ENCODE peak calls at places on chromosomes 16 and 17, in four cellular contexts. One of them, this sample, is unnamed.

GRCh38 chr16:89445166-89445565 is 45.2 kb downstream of the ANKRD11 start:
- DNase-seq in uterus: no peak
- DNase-seq in tibial nerve: no peak
- DNase-seq in iPS DF 6.9: no peak
- DNase-seq in this sample: no peak

GRCh38 chr16:3355589-3355988 is at the start of gene OR2C1:
- DNase-seq in uterus: no peak
- DNase-seq in tibial nerve: no peak
- DNase-seq in iPS DF 6.9: no peak
- DNase-seq in this sample: no peak

GRCh38 chr16:53220585-53220984 is 165.8 kb downstream of the CHD9 start:
- DNase-seq in uterus: no peak
- DNase-seq in tibial nerve: no peak
- DNase-seq in iPS DF 6.9: no peak
- DNase-seq in this sample: no peak

GRCh38 chr17:36813957-36814356 is 123.3 kb upstream of the LHX1 start:
- DNase-seq in tibial nerve: no peak
- DNase-seq in iPS DF 6.9: no peak
- DNase-seq in uterus: no peak
- DNase-seq in this sample: no peak

GRCh38 chr17:46814446-46814845 is 4.0 kb downstream of the WNT3 start:
- DNase-seq in tibial nerve: no peak
- DNase-seq in uterus: no peak
- DNase-seq in iPS DF 6.9: no peak
- DNase-seq in this sample: no peak

GRCh38 chr16:64356267-64356666 is 765.6 kb downstream of the CDH11 start:
- DNase-seq in uterus: no peak
- DNase-seq in iPS DF 6.9: no peak
- DNase-seq in tibial nerve: no peak
- DNase-seq in this sample: no peak

GRCh38 chr16:1443403-1443973 is 868 bp downstream of the CCDC154 start:
- DNase-seq in tibial nerve: no peak
- DNase-seq in uterus: no peak
- DNase-seq in iPS DF 6.9: no peak
- DNase-seq in this sample: no peak

GRCh38 chr16:70735141-70735979 is 49.5 kb upstream of the MTSS2 start:
- DNase-seq in uterus: peak; percentile 76
- DNase-seq in tibial nerve: no peak
- DNase-seq in iPS DF 6.9: no peak
- DNase-seq in this sample: no peak

GRCh38 chr16:842061-842476 is 41.5 kb upstream of the GNG13 start:
- DNase-seq in uterus: no peak
- DNase-seq in tibial nerve: no peak
- DNase-seq in iPS DF 6.9: no peak
- DNase-seq in this sample: no peak

GRCh38 chr16:17287401-17287800 is 183.4 kb downstream of the XYLT1 start:
- DNase-seq in uterus: no peak
- DNase-seq in tibial nerve: no peak
- DNase-seq in iPS DF 6.9: no peak
- DNase-seq in this sample: no peak

GRCh38 chr17:78423961-78424747 is 45.7 kb downstream of the PGS1 start:
- DNase-seq in iPS DF 6.9: no peak
- DNase-seq in uterus: no peak
- DNase-seq in tibial nerve: no peak
- DNase-seq in this sample: no peak

GRCh38 chr17:40499551-40500189 is 1.8 kb downstream of the TNS4 start:
- DNase-seq in tibial nerve: peak; percentile 76
- DNase-seq in uterus: peak; percentile 90
- DNase-seq in iPS DF 6.9: no peak
- DNase-seq in this sample: no peak

GRCh38 chr17:67376509-67376891 is 581 bp upstream of the PITPNC1 start:
- DNase-seq in iPS DF 6.9: no peak
- DNase-seq in tibial nerve: no peak
- DNase-seq in uterus: no peak
- DNase-seq in this sample: no peak

GRCh38 chr16:81429045-81429521 is 15.5 kb upstream of the CMIP start:
- DNase-seq in uterus: no peak
- DNase-seq in iPS DF 6.9: no peak
- DNase-seq in tibial nerve: no peak
- DNase-seq in this sample: no peak

GRCh38 chr16:87435399-87436224 is 43.5 kb downstream of the MAP1LC3B start:
- DNase-seq in iPS DF 6.9: no peak
- DNase-seq in uterus: no peak
- DNase-seq in tibial nerve: no peak
- DNase-seq in this sample: no peak

GRCh38 chr17:50954641-50955121 is 88.5 kb upstream of the TOB1 start:
- DNase-seq in iPS DF 6.9: no peak
- DNase-seq in tibial nerve: no peak
- DNase-seq in uterus: no peak
- DNase-seq in this sample: no peak

GRCh38 chr16:73885319-73885718 is 411.3 kb upstream of the PSMD7 start:
- DNase-seq in tibial nerve: no peak
- DNase-seq in iPS DF 6.9: no peak
- DNase-seq in uterus: no peak
- DNase-seq in this sample: no peak

GRCh38 chr17:57422574-57423164 is 166.3 kb downstream of the MSI2 start:
- DNase-seq in tibial nerve: no peak
- DNase-seq in iPS DF 6.9: no peak
- DNase-seq in uterus: no peak
- DNase-seq in this sample: no peak

GRCh38 chr16:85072947-85073346 is 39.3 kb downstream of the CIBAR2 start:
- DNase-seq in iPS DF 6.9: no peak
- DNase-seq in tibial nerve: no peak
- DNase-seq in uterus: peak; percentile 31
- DNase-seq in this sample: no peak

GRCh38 chr17:3946711-3947235 is 17.5 kb downstream of the ATP2A3 start:
- DNase-seq in iPS DF 6.9: no peak
- DNase-seq in uterus: no peak
- DNase-seq in tibial nerve: no peak
- DNase-seq in this sample: no peak

GRCh38 chr17:29577009-29577777 is 8.7 kb downstream of the TP53I13 start:
- DNase-seq in uterus: no peak
- DNase-seq in iPS DF 6.9: no peak
- DNase-seq in tibial nerve: no peak
- DNase-seq in this sample: no peak

GRCh38 chr16:89448656-89449055 is 41.7 kb downstream of the ANKRD11 start:
- DNase-seq in iPS DF 6.9: no peak
- DNase-seq in uterus: no peak
- DNase-seq in tibial nerve: no peak
- DNase-seq in this sample: no peak

GRCh38 chr16:19137621-19138128 is 23.9 kb downstream of the ITPRIPL2 start:
- DNase-seq in iPS DF 6.9: no peak
- DNase-seq in uterus: no peak
- DNase-seq in tibial nerve: no peak
- DNase-seq in this sample: no peak

GRCh38 chr16:86580798-86581185 is 2.4 kb downstream of the FOXL1 start:
- DNase-seq in tibial nerve: no peak
- DNase-seq in iPS DF 6.9: no peak
- DNase-seq in uterus: no peak
- DNase-seq in this sample: no peak

GRCh38 chr16:28974007-28974436 is 556 bp upstream of the SPNS1 start:
- DNase-seq in uterus: peak; percentile 64
- DNase-seq in iPS DF 6.9: no peak
- DNase-seq in tibial nerve: no peak
- DNase-seq in this sample: peak; percentile 57

GRCh38 chr17:19709841-19710240 is 6.5 kb downstream of the SLC47A2 start:
- DNase-seq in iPS DF 6.9: no peak
- DNase-seq in tibial nerve: no peak
- DNase-seq in uterus: no peak
- DNase-seq in this sample: no peak

GRCh38 chr16:72092832-72093447 is 480 bp downstream of the TXNL4B start:
- DNase-seq in iPS DF 6.9: no peak
- DNase-seq in tibial nerve: no peak
- DNase-seq in uterus: no peak
- DNase-seq in this sample: peak; percentile 25

GRCh38 chr16:70808371-70808770 is 7.4 kb upstream of the VAC14 start:
- DNase-seq in iPS DF 6.9: no peak
- DNase-seq in uterus: no peak
- DNase-seq in tibial nerve: no peak
- DNase-seq in this sample: no peak

GRCh38 chr16:70684146-70685060 is 1.4 kb downstream of the MTSS2 start:
- DNase-seq in uterus: no peak
- DNase-seq in iPS DF 6.9: no peak
- DNase-seq in tibial nerve: no peak
- DNase-seq in this sample: no peak

GRCh38 chr17:39804839-39805238 is 59.3 kb downstream of the IKZF3 start:
- DNase-seq in uterus: no peak
- DNase-seq in iPS DF 6.9: no peak
- DNase-seq in tibial nerve: no peak
- DNase-seq in this sample: no peak

GRCh38 chr17:76370261-76370993 is 14.0 kb upstream of the SPHK1 start:
- DNase-seq in uterus: peak; percentile 85
- DNase-seq in iPS DF 6.9: no peak
- DNase-seq in tibial nerve: no peak
- DNase-seq in this sample: no peak

GRCh38 chr17:75822119-75822799 is 21.9 kb downstream of the UNC13D start:
- DNase-seq in uterus: peak; percentile 57
- DNase-seq in tibial nerve: no peak
- DNase-seq in iPS DF 6.9: no peak
- DNase-seq in this sample: no peak

GRCh38 chr16:10033561-10033960 is 148.7 kb downstream of the GRIN2A start:
- DNase-seq in iPS DF 6.9: no peak
- DNase-seq in tibial nerve: no peak
- DNase-seq in uterus: no peak
- DNase-seq in this sample: no peak

GRCh38 chr16:57123216-57123968 is 31.0 kb downstream of the CPNE2 start:
- DNase-seq in tibial nerve: no peak
- DNase-seq in iPS DF 6.9: no peak
- DNase-seq in uterus: no peak
- DNase-seq in this sample: no peak

DNA sequence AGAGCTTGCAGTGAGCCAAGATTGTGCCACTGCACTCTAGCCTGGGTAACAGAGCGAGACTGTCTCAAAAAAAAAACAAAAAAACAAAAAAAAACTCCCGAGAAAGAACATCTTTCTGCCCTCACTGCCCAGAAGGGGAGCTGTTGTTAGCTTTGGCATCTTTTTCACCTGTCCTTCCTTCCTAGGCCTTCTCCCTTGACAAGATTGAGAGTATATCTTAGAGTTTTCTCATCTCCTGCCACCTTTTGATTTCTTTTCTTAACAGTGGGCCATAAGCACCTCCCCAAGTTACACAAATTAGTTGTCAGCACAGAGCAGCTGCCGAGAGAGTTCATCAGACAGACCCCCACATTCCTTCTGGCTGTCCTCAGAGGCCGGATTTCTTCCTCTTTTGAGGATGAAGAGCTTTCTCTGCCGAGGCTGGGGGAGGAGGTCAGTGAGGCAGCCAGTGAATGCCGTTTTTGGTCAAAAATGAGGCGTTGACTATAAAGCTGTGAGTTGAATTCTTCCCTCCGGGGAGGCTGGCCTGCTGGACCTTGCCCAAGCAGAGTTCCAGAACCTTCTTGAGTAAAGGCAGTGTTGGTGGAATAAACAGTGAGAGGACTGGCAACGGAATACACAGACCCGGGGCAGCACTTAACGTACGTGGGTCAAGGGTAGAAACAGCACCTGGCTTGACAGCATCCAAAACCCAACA is 127.0 kb downstream of the ABCC6 start:
- DNase-seq in iPS DF 6.9: no peak
- DNase-seq in tibial nerve: no peak
- DNase-seq in uterus: peak; percentile 84
- DNase-seq in this sample: no peak
- H3K36me3 ChIP-seq in iPS DF 6.9: peaks cover 3% of the 10 kb centered on the region
- H3K36me3 ChIP-seq in tibial nerve: no peaks in the 10 kb centered on the region
- H3K36me3 ChIP-seq in uterus: no peaks in the 10 kb centered on the region
- H3K36me3 ChIP-seq in this sample: peaks cover 73% of the 10 kb centered on the region

DNA sequence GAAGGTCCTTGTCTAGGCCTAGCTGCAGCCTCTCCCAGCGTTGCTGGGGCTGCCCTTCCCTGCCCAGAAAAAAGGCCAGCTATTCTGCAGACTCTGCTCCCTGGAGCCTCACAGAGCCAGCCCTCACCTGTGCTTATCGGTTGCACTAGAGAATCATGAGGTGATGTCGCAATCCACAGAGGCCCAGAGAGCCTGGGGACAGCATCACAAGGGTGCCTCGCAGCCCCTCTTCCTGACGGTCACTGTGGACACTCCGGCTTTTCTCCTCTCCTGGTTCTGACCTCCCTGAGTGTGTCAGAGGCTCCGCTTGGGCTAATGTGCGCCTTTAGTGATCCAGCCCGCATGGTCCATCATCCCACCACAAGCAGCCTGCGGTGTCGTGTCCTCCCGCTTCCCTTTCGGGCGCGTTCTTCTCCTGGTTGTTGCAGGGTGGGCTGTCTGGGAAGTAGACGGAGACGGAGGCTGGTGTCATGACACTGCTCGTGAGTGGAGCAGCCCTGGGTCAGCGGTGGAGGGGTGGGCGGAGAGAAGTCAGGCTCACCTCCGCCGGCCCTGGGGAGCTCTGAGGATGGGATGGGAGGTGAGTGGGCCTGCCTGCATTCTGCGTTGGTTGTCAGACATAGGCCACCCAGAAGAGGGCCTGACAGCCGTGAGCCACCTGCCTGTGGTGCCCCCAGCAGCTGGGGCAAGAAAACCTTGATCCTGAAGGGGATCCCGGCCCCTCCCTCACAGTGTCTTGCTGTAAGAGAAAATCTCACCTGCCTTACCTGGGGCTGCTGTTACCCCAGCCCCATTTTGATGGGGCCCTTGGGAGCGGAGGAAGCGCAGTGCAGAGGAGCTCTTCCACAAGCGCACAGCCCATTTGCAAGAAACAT is 165.9 kb upstream of the CHMP6 start:
- DNase-seq in tibial nerve: no peak
- DNase-seq in iPS DF 6.9: no peak
- DNase-seq in uterus: no peak
- DNase-seq in this sample: no peak
- H3K27ac ChIP-seq in tibial nerve: no peak overlapping the region
- H3K27ac ChIP-seq in iPS DF 6.9: no peak overlapping the region
- H3K27ac ChIP-seq in uterus: no peak overlapping the region
- H3K27ac ChIP-seq in this sample: no peak overlapping the region

DNA sequence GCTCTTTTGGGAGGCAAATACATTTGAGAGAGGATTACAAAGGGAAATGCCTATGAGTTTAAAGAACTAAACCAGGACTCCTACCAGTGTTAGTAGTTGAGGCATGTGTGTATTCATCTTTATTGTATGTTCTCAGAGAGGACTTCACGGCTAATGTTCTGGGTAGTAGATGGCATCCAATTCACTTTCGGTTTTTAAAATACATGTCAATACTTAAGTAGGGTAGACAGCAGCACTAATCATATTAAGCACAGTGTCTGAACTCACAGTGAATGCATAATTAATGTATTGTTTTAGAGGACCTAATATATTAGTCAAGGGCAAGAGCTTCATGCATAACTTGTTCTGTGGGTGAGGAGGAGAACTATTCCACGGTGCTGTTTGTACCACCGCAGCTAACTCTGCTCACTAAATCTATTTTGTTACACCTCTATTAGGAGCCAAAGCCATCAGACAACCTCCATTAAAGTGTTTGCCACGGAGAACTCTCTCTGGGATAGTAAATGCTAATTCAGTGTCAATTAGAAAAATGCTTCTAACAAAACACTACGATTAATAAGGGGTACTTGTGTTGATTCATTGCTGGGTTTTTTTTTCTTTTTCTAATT is 56.3 kb downstream of the COX10 start:
- DNase-seq in iPS DF 6.9: no peak
- DNase-seq in uterus: no peak
- DNase-seq in tibial nerve: no peak
- DNase-seq in this sample: no peak
- H3K36me3 ChIP-seq in iPS DF 6.9: no peaks in the 10 kb centered on the region
- H3K36me3 ChIP-seq in uterus: no peaks in the 10 kb centered on the region
- H3K36me3 ChIP-seq in tibial nerve: no peaks in the 10 kb centered on the region
- H3K36me3 ChIP-seq in this sample: no peaks in the 10 kb centered on the region

GRCh38 chr17:61326330-61326729 is 73.3 kb upstream of the TBX2 start:
- DNase-seq in uterus: no peak
- DNase-seq in tibial nerve: no peak
- DNase-seq in iPS DF 6.9: no peak
- DNase-seq in this sample: no peak
- H3K27ac ChIP-seq in uterus: peak overlapping the region; percentile 31
- H3K27ac ChIP-seq in tibial nerve: peak overlapping the region; percentile 29
- H3K27ac ChIP-seq in iPS DF 6.9: no peak overlapping the region
- H3K27ac ChIP-seq in this sample: no peak overlapping the region

This sample was measured in DND-41.